ENCODE peak calls at places on chromosomes 12 and 14, in six cellular contexts. One of them, this sample, is unnamed.

GRCh38 chr12:86634706-86635410 is 378.7 kb upstream of the MGAT4C start:
- DNase-seq in breast epithelium: no peak
- DNase-seq in H9: no peak
- DNase-seq in cardiac fibroblast: peak
- DNase-seq in RPMI8226: no peak
- DNase-seq in NCI-H2081: no peak
- DNase-seq in this sample: no peak

GRCh38 chr12:56836800-56837663 is 73.9 kb downstream of the HSD17B6 start:
- DNase-seq in breast epithelium: no peak
- DNase-seq in H9: no peak
- DNase-seq in cardiac fibroblast: peak
- DNase-seq in RPMI8226: peak
- DNase-seq in NCI-H2081: no peak
- DNase-seq in this sample: peak

GRCh38 chr14:54652188-54652889 is 85.4 kb downstream of the SAMD4A start:
- DNase-seq in breast epithelium: peak
- DNase-seq in H9: peak
- DNase-seq in cardiac fibroblast: peak
- DNase-seq in RPMI8226: no peak
- DNase-seq in NCI-H2081: no peak
- DNase-seq in this sample: no peak

GRCh38 chr12:31749024-31749704 is 20.3 kb upstream of the AMN1 start:
- DNase-seq in breast epithelium: peak
- DNase-seq in H9: peak
- DNase-seq in cardiac fibroblast: peak
- DNase-seq in RPMI8226: peak
- DNase-seq in NCI-H2081: peak
- DNase-seq in this sample: peak

GRCh38 chr12:57735952-57736742 is 2.4 kb downstream of the AGAP2 start:
- DNase-seq in breast epithelium: no peak
- DNase-seq in H9: peak
- DNase-seq in cardiac fibroblast: peak
- DNase-seq in RPMI8226: no peak
- DNase-seq in NCI-H2081: peak
- DNase-seq in this sample: no peak

GRCh38 chr12:45663452-45663851 is 66.1 kb upstream of the ARID2 start:
- DNase-seq in breast epithelium: no peak
- DNase-seq in H9: no peak
- DNase-seq in cardiac fibroblast: peak
- DNase-seq in RPMI8226: no peak
- DNase-seq in NCI-H2081: no peak
- DNase-seq in this sample: no peak

GRCh38 chr14:69321601-69322330 is 61.8 kb downstream of the GALNT16 start:
- DNase-seq in breast epithelium: no peak
- DNase-seq in H9: no peak
- DNase-seq in cardiac fibroblast: no peak
- DNase-seq in RPMI8226: no peak
- DNase-seq in NCI-H2081: no peak
- DNase-seq in this sample: no peak

GRCh38 chr14:104145826-104146642 is 7.6 kb downstream of the KIF26A start:
- DNase-seq in breast epithelium: no peak
- DNase-seq in H9: peak
- DNase-seq in cardiac fibroblast: no peak
- DNase-seq in RPMI8226: no peak
- DNase-seq in NCI-H2081: no peak
- DNase-seq in this sample: no peak

GRCh38 chr12:63804746-63805145 is 25.0 kb downstream of the RXYLT1 start:
- DNase-seq in breast epithelium: no peak
- DNase-seq in H9: no peak
- DNase-seq in cardiac fibroblast: peak
- DNase-seq in RPMI8226: no peak
- DNase-seq in NCI-H2081: no peak
- DNase-seq in this sample: no peak

GRCh38 chr14:80781968-80782367 is 159.6 kb downstream of the CEP128 start:
- DNase-seq in breast epithelium: no peak
- DNase-seq in H9: no peak
- DNase-seq in cardiac fibroblast: peak
- DNase-seq in RPMI8226: no peak
- DNase-seq in NCI-H2081: no peak
- DNase-seq in this sample: no peak

GRCh38 chr12:128840862-128841468 is 12.3 kb upstream of the GLT1D1 start:
- DNase-seq in breast epithelium: no peak
- DNase-seq in H9: no peak
- DNase-seq in cardiac fibroblast: no peak
- DNase-seq in RPMI8226: peak
- DNase-seq in NCI-H2081: no peak
- DNase-seq in this sample: no peak

GRCh38 chr12:113735146-113735545 is 231.0 kb downstream of the RBM19 start:
- DNase-seq in breast epithelium: no peak
- DNase-seq in H9: peak
- DNase-seq in cardiac fibroblast: no peak
- DNase-seq in RPMI8226: no peak
- DNase-seq in NCI-H2081: no peak
- DNase-seq in this sample: no peak

GRCh38 chr12:78703820-78704525 is 160.6 kb upstream of the SYT1 start:
- DNase-seq in breast epithelium: no peak
- DNase-seq in H9: no peak
- DNase-seq in cardiac fibroblast: peak
- DNase-seq in RPMI8226: no peak
- DNase-seq in NCI-H2081: no peak
- DNase-seq in this sample: no peak

GRCh38 chr12:101666017-101666728 is 31.3 kb upstream of the CHPT1 start:
- DNase-seq in breast epithelium: no peak
- DNase-seq in H9: no peak
- DNase-seq in cardiac fibroblast: no peak
- DNase-seq in RPMI8226: no peak
- DNase-seq in NCI-H2081: no peak
- DNase-seq in this sample: no peak

GRCh38 chr14:38836539-38836938 is 266.5 kb downstream of the SEC23A start:
- DNase-seq in breast epithelium: no peak
- DNase-seq in H9: no peak
- DNase-seq in cardiac fibroblast: no peak
- DNase-seq in RPMI8226: no peak
- DNase-seq in NCI-H2081: no peak
- DNase-seq in this sample: no peak

GRCh38 chr12:67692135-67692534 is 43.6 kb downstream of the DYRK2 start:
- DNase-seq in breast epithelium: no peak
- DNase-seq in H9: no peak
- DNase-seq in cardiac fibroblast: no peak
- DNase-seq in RPMI8226: no peak
- DNase-seq in NCI-H2081: no peak
- DNase-seq in this sample: no peak

GRCh38 chr12:116381240-116381743 is 103.8 kb upstream of the MED13L start:
- DNase-seq in breast epithelium: no peak
- DNase-seq in H9: no peak
- DNase-seq in cardiac fibroblast: no peak
- DNase-seq in RPMI8226: no peak
- DNase-seq in NCI-H2081: no peak
- DNase-seq in this sample: no peak

GRCh38 chr12:77189463-77189862 is 124.1 kb upstream of the E2F7 start:
- DNase-seq in breast epithelium: no peak
- DNase-seq in H9: no peak
- DNase-seq in cardiac fibroblast: peak
- DNase-seq in RPMI8226: no peak
- DNase-seq in NCI-H2081: no peak
- DNase-seq in this sample: no peak

GRCh38 chr12:130456375-130457199 is 118.9 kb downstream of the PIWIL1 start:
- DNase-seq in breast epithelium: no peak
- DNase-seq in H9: no peak
- DNase-seq in cardiac fibroblast: no peak
- DNase-seq in RPMI8226: peak
- DNase-seq in NCI-H2081: peak
- DNase-seq in this sample: no peak

GRCh38 chr12:108691995-108692808 is 39.1 kb downstream of the CORO1C start:
- DNase-seq in breast epithelium: no peak
- DNase-seq in H9: no peak
- DNase-seq in cardiac fibroblast: peak
- DNase-seq in RPMI8226: peak
- DNase-seq in NCI-H2081: peak
- DNase-seq in this sample: peak

GRCh38 chr12:67425394-67425793 is 156.2 kb downstream of the CAND1 start:
- DNase-seq in breast epithelium: no peak
- DNase-seq in H9: no peak
- DNase-seq in cardiac fibroblast: no peak
- DNase-seq in RPMI8226: no peak
- DNase-seq in NCI-H2081: no peak
- DNase-seq in this sample: no peak

GRCh38 chr12:67645571-67645970 is 3.0 kb upstream of the DYRK2 start:
- DNase-seq in breast epithelium: no peak
- DNase-seq in H9: no peak
- DNase-seq in cardiac fibroblast: peak
- DNase-seq in RPMI8226: no peak
- DNase-seq in NCI-H2081: no peak
- DNase-seq in this sample: no peak

GRCh38 chr14:99026471-99026870 is 245.5 kb downstream of the BCL11B start:
- DNase-seq in breast epithelium: no peak
- DNase-seq in H9: no peak
- DNase-seq in cardiac fibroblast: no peak
- DNase-seq in RPMI8226: no peak
- DNase-seq in NCI-H2081: no peak
- DNase-seq in this sample: no peak

GRCh38 chr14:99181804-99182520 is 90.0 kb downstream of the BCL11B start:
- DNase-seq in breast epithelium: no peak
- DNase-seq in H9: no peak
- DNase-seq in cardiac fibroblast: no peak
- DNase-seq in RPMI8226: no peak
- DNase-seq in NCI-H2081: no peak
- DNase-seq in this sample: no peak

GRCh38 chr12:44667461-44667860 is 208.7 kb downstream of the NELL2 start:
- DNase-seq in breast epithelium: no peak
- DNase-seq in H9: no peak
- DNase-seq in cardiac fibroblast: no peak
- DNase-seq in RPMI8226: no peak
- DNase-seq in NCI-H2081: no peak
- DNase-seq in this sample: no peak

GRCh38 chr14:84646791-84647500 is 883.0 kb upstream of the FLRT2 start:
- DNase-seq in breast epithelium: no peak
- DNase-seq in H9: no peak
- DNase-seq in cardiac fibroblast: peak
- DNase-seq in RPMI8226: no peak
- DNase-seq in NCI-H2081: no peak
- DNase-seq in this sample: no peak

GRCh38 chr12:46217686-46218508 is 50.9 kb downstream of the SLC38A1 start:
- DNase-seq in breast epithelium: no peak
- DNase-seq in H9: no peak
- DNase-seq in cardiac fibroblast: no peak
- DNase-seq in RPMI8226: peak
- DNase-seq in NCI-H2081: no peak
- DNase-seq in this sample: peak

GRCh38 chr12:77938301-77938700 is 107.6 kb downstream of the NAV3 start:
- DNase-seq in breast epithelium: no peak
- DNase-seq in H9: no peak
- DNase-seq in cardiac fibroblast: no peak
- DNase-seq in RPMI8226: no peak
- DNase-seq in NCI-H2081: no peak
- DNase-seq in this sample: no peak

GRCh38 chr12:111692575-111693210 is 6.8 kb downstream of the ACAD10 start:
- DNase-seq in breast epithelium: no peak
- DNase-seq in H9: peak
- DNase-seq in cardiac fibroblast: peak
- DNase-seq in RPMI8226: peak
- DNase-seq in NCI-H2081: no peak
- DNase-seq in this sample: no peak

GRCh38 chr14:100902792-100903191 is 730 bp downstream of the RTL1 start:
- DNase-seq in breast epithelium: no peak
- DNase-seq in H9: peak
- DNase-seq in cardiac fibroblast: no peak
- DNase-seq in RPMI8226: no peak
- DNase-seq in NCI-H2081: no peak
- DNase-seq in this sample: no peak

GRCh38 chr14:97058071-97058470 is 260.9 kb downstream of the VRK1 start:
- DNase-seq in breast epithelium: no peak
- DNase-seq in H9: no peak
- DNase-seq in cardiac fibroblast: no peak
- DNase-seq in RPMI8226: no peak
- DNase-seq in NCI-H2081: no peak
- DNase-seq in this sample: no peak

GRCh38 chr14:23646648-23647549 is 10.7 kb downstream of the DHRS2 start:
- DNase-seq in breast epithelium: no peak
- DNase-seq in H9: no peak
- DNase-seq in cardiac fibroblast: no peak
- DNase-seq in RPMI8226: no peak
- DNase-seq in NCI-H2081: no peak
- DNase-seq in this sample: no peak

GRCh38 chr12:53759261-53759660 is 7.5 kb upstream of the CISTR start:
- DNase-seq in breast epithelium: no peak
- DNase-seq in H9: no peak
- DNase-seq in cardiac fibroblast: no peak
- DNase-seq in RPMI8226: no peak
- DNase-seq in NCI-H2081: no peak
- DNase-seq in this sample: no peak

GRCh38 chr12:124720019-124720686 is 143.5 kb downstream of the SCARB1 start:
- DNase-seq in breast epithelium: peak
- DNase-seq in H9: no peak
- DNase-seq in cardiac fibroblast: peak
- DNase-seq in RPMI8226: no peak
- DNase-seq in NCI-H2081: peak
- DNase-seq in this sample: no peak

GRCh38 chr14:56659964-56660551 is 80.5 kb downstream of the TMEM260 start:
- DNase-seq in breast epithelium: no peak
- DNase-seq in H9: no peak
- DNase-seq in cardiac fibroblast: peak
- DNase-seq in RPMI8226: peak
- DNase-seq in NCI-H2081: peak
- DNase-seq in this sample: no peak